ENCODE peak calls at places on chromosomes 5 and 9, in ten cellular contexts. A is foreskin fibroblast; G is GM23248; W is NCI-H1436; L is amygdala; E is posterior vena cava; K is fibroblast of pulmonary artery; N is trophoblast cell; O is tibial nerve; Z is CD8-positive, alpha-beta T cell. J is an unnamed sample.

GRCh38 chr9:76638001-76638400 is 126.2 kb upstream of the PCA3 start:
- DNase-seq in A (no peak), E (no peak), W (no peak), N (peak), L (no peak), G (no peak), K (no peak), Z (no peak), O (no peak), J (no peak)

GRCh38 chr5:88829053-88829452 is 53.9 kb downstream of the MEF2C start:
- DNase-seq in E (no peak), G (peak), Z (no peak), K (peak), A (peak), O (no peak), L (no peak), W (no peak), N (peak), J (no peak)

GRCh38 chr9:18531127-18531526 is 57.2 kb downstream of the ADAMTSL1 start:
- DNase-seq in A (peak), Z (no peak), N (no peak), G (no peak), K (no peak), O (no peak), W (no peak), E (no peak), L (no peak), J (no peak)

GRCh38 chr9:2345013-2345412 is 276.6 kb upstream of the VLDLR start:
- DNase-seq in K (no peak), W (no peak), O (no peak), E (no peak), G (no peak), Z (no peak), N (no peak), A (no peak), L (no peak), J (no peak)

GRCh38 chr5:61334224-61335196 is 2.5 kb downstream of the ZSWIM6 start:
- DNase-seq in K (peak), W (no peak), O (no peak), A (peak), N (no peak), G (peak), E (no peak), Z (no peak), L (no peak), J (no peak)

GRCh38 chr9:98432134-98432533 is 176.7 kb upstream of the TBC1D2 start:
- DNase-seq in E (no peak), O (no peak), N (no peak), A (no peak), W (no peak), Z (no peak), G (no peak), L (no peak), K (no peak), J (peak)

GRCh38 chr5:103211858-103212500 is 46.6 kb upstream of the MACIR start:
- DNase-seq in Z (no peak), N (no peak), O (no peak), K (peak), E (no peak), L (no peak), W (no peak), G (no peak), A (no peak), J (no peak)

GRCh38 chr5:107523019-107523680 is 147.6 kb downstream of the EFNA5 start:
- DNase-seq in L (no peak), E (no peak), Z (no peak), N (no peak), G (no peak), A (no peak), W (no peak), K (no peak), O (no peak), J (peak)

GRCh38 chr9:17810728-17811634 is 232.1 kb downstream of the SH3GL2 start:
- DNase-seq in W (peak), O (peak), E (no peak), L (no peak), G (peak), K (peak), Z (no peak), N (peak), A (peak), J (no peak)

GRCh38 chr5:173457482-173457881 is 129.3 kb upstream of the STC2 start:
- DNase-seq in E (no peak), K (peak), L (no peak), A (no peak), O (no peak), G (no peak), W (no peak), N (no peak), Z (no peak), J (no peak)

GRCh38 chr5:169992789-169993188 is 12.5 kb upstream of the INSYN2B start:
- DNase-seq in K (no peak), O (no peak), A (no peak), W (no peak), L (no peak), Z (no peak), E (no peak), G (no peak), N (no peak), J (no peak)

GRCh38 chr5:1934801-1935429 is 52.2 kb upstream of the IRX4 start:
- DNase-seq in N (no peak), Z (no peak), K (no peak), W (no peak), G (no peak), L (no peak), O (no peak), A (no peak), E (no peak), J (no peak)

GRCh38 chr5:111742166-111742565 is 14.8 kb downstream of the NREP start:
- DNase-seq in A (no peak), E (no peak), O (no peak), W (no peak), K (no peak), L (no peak), Z (no peak), G (no peak), N (no peak), J (no peak)

GRCh38 chr9:128819716-128820664 is 1.7 kb downstream of the ENDOG start:
- DNase-seq in A (peak), Z (no peak), O (no peak), K (peak), W (no peak), E (no peak), L (peak), G (peak), N (peak), J (peak)

GRCh38 chr5:78761831-78762230 is 113.3 kb upstream of the LHFPL2 start:
- DNase-seq in L (no peak), W (no peak), E (no peak), G (no peak), O (no peak), N (no peak), A (no peak), Z (no peak), K (no peak), J (no peak)

GRCh38 chr5:18487928-18488480 is 853.7 kb downstream of the TAF11L14 start:
- DNase-seq in O (no peak), Z (no peak), G (no peak), E (no peak), A (no peak), L (no peak), N (no peak), K (no peak), W (no peak), J (no peak)

GRCh38 chr9:105284463-105284862 is 40.0 kb downstream of the SLC44A1 start:
- DNase-seq in Z (no peak), K (no peak), N (no peak), A (no peak), O (no peak), L (no peak), W (no peak), E (no peak), G (no peak), J (no peak)

GRCh38 chr5:170275376-170275994 is 22.1 kb downstream of the LCP2 start:
- DNase-seq in Z (no peak), G (no peak), W (no peak), E (no peak), N (peak), A (no peak), K (no peak), O (no peak), L (no peak), J (no peak)

GRCh38 chr5:35223777-35224395 is 6.4 kb downstream of the PRLR start:
- DNase-seq in E (no peak), G (no peak), A (no peak), K (peak), W (no peak), O (no peak), N (peak), L (no peak), Z (no peak), J (no peak)

GRCh38 chr5:58044166-58044565 is 415.7 kb downstream of the PLK2 start:
- DNase-seq in N (peak), L (no peak), K (no peak), G (no peak), O (no peak), E (no peak), Z (no peak), A (no peak), W (no peak), J (no peak)

GRCh38 chr5:78574157-78574673 is 74.4 kb downstream of the LHFPL2 start:
- DNase-seq in G (no peak), A (peak), N (no peak), E (no peak), Z (no peak), W (no peak), O (no peak), K (no peak), L (no peak), J (no peak)

GRCh38 chr9:135948873-135949665 is 12.1 kb downstream of the UBAC1 start:
- DNase-seq in G (no peak), K (no peak), O (no peak), L (no peak), E (no peak), W (no peak), Z (no peak), A (no peak), N (peak), J (no peak)

GRCh38 chr5:57779383-57780223 is 297.0 kb upstream of the ACTBL2 start:
- DNase-seq in O (no peak), L (no peak), W (peak), G (peak), Z (no peak), E (no peak), N (peak), A (peak), K (peak), J (peak)

GRCh38 chr9:128409998-128410397 is 10.7 kb upstream of the CERCAM start:
- DNase-seq in Z (no peak), L (no peak), K (peak), O (no peak), E (no peak), W (no peak), N (peak), G (peak), A (peak), J (no peak)

GRCh38 chr5:168023190-168023589 is 268.3 kb upstream of the WWC1 start:
- DNase-seq in W (no peak), K (no peak), O (peak), A (no peak), G (peak), L (peak), N (no peak), Z (no peak), E (no peak), J (peak)

GRCh38 chr5:88183255-88183654 is 85.4 kb downstream of the TMEM161B start:
- DNase-seq in K (no peak), N (no peak), W (no peak), G (peak), O (no peak), E (no peak), A (no peak), Z (no peak), L (no peak), J (no peak)

GRCh38 chr5:172952034-172952511 is 7.2 kb upstream of the RPL26L1 start:
- DNase-seq in L (no peak), O (no peak), A (peak), W (no peak), Z (no peak), K (no peak), G (peak), N (peak), E (no peak), J (no peak)

GRCh38 chr5:135944967-135945560 is 9.7 kb downstream of the LECT2 start:
- DNase-seq in W (peak), Z (no peak), A (peak), G (peak), N (peak), L (no peak), E (no peak), O (no peak), K (peak), J (no peak)

GRCh38 chr5:91787718-91788117 is 404.6 kb upstream of the ARRDC3 start:
- DNase-seq in A (peak), N (no peak), Z (no peak), K (no peak), W (no peak), O (no peak), E (no peak), L (no peak), G (no peak), J (no peak)

GRCh38 chr5:65808261-65808741 is 86.3 kb downstream of the NLN start:
- DNase-seq in N (no peak), W (no peak), L (no peak), K (no peak), E (no peak), A (peak), Z (no peak), G (peak), O (no peak), J (no peak)

GRCh38 chr9:87271696-87272477 is 225.8 kb upstream of the DAPK1 start:
- DNase-seq in K (no peak), L (no peak), Z (no peak), W (no peak), E (no peak), O (no peak), N (no peak), A (peak), G (no peak), J (no peak)

GRCh38 chr5:136629125-136629790 is 263.9 kb upstream of the TRPC7 start:
- DNase-seq in N (no peak), Z (no peak), A (peak), G (no peak), E (no peak), W (no peak), L (no peak), K (no peak), O (no peak), J (no peak)

GRCh38 chr9:129776938-129777768 is 24.3 kb upstream of the PTGES start:
- DNase-seq in E (peak), G (peak), N (peak), A (peak), K (peak), W (no peak), L (no peak), O (peak), Z (no peak), J (peak)

GRCh38 chr5:53902524-53902923 is 342.1 kb downstream of the NDUFS4 start:
- DNase-seq in L (no peak), N (no peak), A (no peak), W (no peak), G (no peak), K (no peak), O (no peak), Z (no peak), E (no peak), J (no peak)

GRCh38 chr5:33827885-33828284 is 63.9 kb downstream of the ADAMTS12 start:
- DNase-seq in Z (no peak), G (peak), W (no peak), E (no peak), L (no peak), N (no peak), A (peak), O (no peak), K (no peak), J (no peak)